ENCODE peak calls at places on chromosomes 3 and 15, in five cellular contexts. C is fibroblast of pulmonary artery, S is mesendoderm, A is NB4, V is cardiac fibroblast. E is an unnamed sample.

GRCh38 chr15:57526615-57527014 is 65.1 kb upstream of the MYZAP start:
- DNase-seq in C (no peak), S (no peak), A (no peak), V (no peak), E (no peak)

GRCh38 chr3:143830063-143830462 is 18.2 kb downstream of the SLC9A9 start:
- DNase-seq in C (no peak), S (no peak), A (no peak), V (no peak), E (no peak)

GRCh38 chr3:123546133-123546755 is 38.6 kb downstream of the HACD2 start:
- DNase-seq in C (peak), S (no peak), A (no peak), V (peak), E (peak)

GRCh38 chr3:44516230-44516629 is 38.8 kb upstream of the ZNF445 start:
- DNase-seq in C (no peak), S (no peak), A (peak), V (no peak), E (no peak)

GRCh38 chr3:65593780-65594752 is 444.7 kb downstream of the MAGI1 start:
- DNase-seq in C (no peak), S (no peak), A (no peak), V (no peak), E (no peak)

GRCh38 chr3:171420667-171421066 is 39.5 kb downstream of the TNIK start:
- DNase-seq in C (peak), S (no peak), A (no peak), V (peak), E (no peak)

GRCh38 chr3:152365766-152366593 is 97.3 kb downstream of the MBNL1 start:
- DNase-seq in C (peak), S (no peak), A (no peak), V (no peak), E (peak)

GRCh38 chr3:38150780-38151528 is 12.5 kb downstream of the MYD88 start:
- DNase-seq in C (no peak), S (no peak), A (peak), V (no peak), E (peak)

GRCh38 chr3:46417841-46418611 is 11.0 kb downstream of the CCRL2 start:
- DNase-seq in C (no peak), S (peak), A (no peak), V (no peak), E (no peak)

GRCh38 chr15:41934843-41935242 is 37.5 kb downstream of the EHD4 start:
- DNase-seq in C (no peak), S (peak), A (peak), V (peak), E (no peak)

GRCh38 chr3:37739579-37740290 is 121.9 kb upstream of the CTDSPL start:
- DNase-seq in C (no peak), S (peak), A (no peak), V (no peak), E (no peak)

GRCh38 chr15:69668049-69668705 is 215.6 kb downstream of the RPLP1 start:
- DNase-seq in C (no peak), S (no peak), A (peak), V (no peak), E (no peak)

GRCh38 chr15:62821384-62822131 is 221.0 kb upstream of the TPM1 start:
- DNase-seq in C (no peak), S (no peak), A (no peak), V (no peak), E (no peak)

GRCh38 chr15:37860896-37861295 is 73.5 kb upstream of the TMCO5A start:
- DNase-seq in C (no peak), S (no peak), A (no peak), V (no peak), E (no peak)

GRCh38 chr3:48966876-48967361 is 23.1 kb upstream of the P4HTM start:
- DNase-seq in C (no peak), S (no peak), A (no peak), V (no peak), E (no peak)

DNA sequence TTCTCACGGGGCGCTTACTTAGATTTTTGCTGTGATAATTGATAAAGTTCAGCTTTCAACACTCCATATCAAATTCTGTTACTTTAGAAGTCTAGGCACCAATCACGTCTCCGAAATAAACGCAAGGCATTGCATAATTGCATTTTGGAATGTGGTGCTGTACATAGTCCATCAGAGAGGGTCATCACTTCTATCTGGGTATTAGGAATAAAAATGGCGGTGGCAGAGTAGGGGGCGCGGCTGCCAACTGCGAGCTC is 365 bp upstream of the UQCC5 start:
- DNase-seq in C (no peak), S (no peak), A (no peak), V (no peak), E (no peak)
- H3K4me3 ChIP-seq in C (peak), S (no peak), A (no peak), V (no peak), E (peak)

GRCh38 chr15:31482122-31482922 is 155.7 kb downstream of the KLF13 start:
- DNase-seq in C (no peak), S (no peak), A (no peak), V (no peak), E (no peak)
- H3K4me3 ChIP-seq in C (no peak), S (no peak), A (no peak), V (no peak), E (no peak)

DNA sequence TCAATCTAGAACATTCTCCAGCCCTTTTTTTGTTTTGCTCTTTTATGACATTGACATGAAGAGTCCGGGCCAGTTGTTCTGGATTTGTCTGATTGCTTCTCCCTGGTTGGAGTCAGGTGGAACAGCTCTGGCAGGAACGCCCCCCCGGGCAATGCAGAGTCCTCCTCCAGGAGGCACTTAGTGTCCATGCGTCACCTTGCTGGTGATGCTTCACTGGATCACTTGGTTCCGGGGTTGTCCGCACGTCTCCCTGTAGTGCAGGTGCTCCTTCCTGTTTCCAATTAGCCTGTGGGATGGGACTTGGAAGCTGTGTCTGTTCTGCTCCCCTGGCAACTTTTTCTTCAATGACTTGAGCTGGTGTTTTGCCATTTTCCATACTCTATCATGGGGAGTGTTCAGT is 9.8 kb downstream of the CSK start:
- DNase-seq in C (no peak), S (no peak), A (no peak), V (no peak), E (no peak)
- H3K4me3 ChIP-seq in C (no peak), S (no peak), A (no peak), V (no peak), E (no peak)

GRCh38 chr3:69451594-69451993 is 65.7 kb upstream of the FRMD4B start:
- DNase-seq in C (no peak), S (no peak), A (peak), V (peak), E (no peak)
- H3K4me3 ChIP-seq in C (no peak), S (no peak), A (no peak), V (no peak), E (no peak)

GRCh38 chr3:151203053-151203420 is at the start of gene GPR171:
- DNase-seq in C (no peak), S (no peak), A (no peak), V (no peak), E (no peak)
- H3K4me3 ChIP-seq in C (no peak), S (no peak), A (no peak), V (no peak), E (no peak)

GRCh38 chr3:63976166-63976861 is 47.0 kb downstream of the PSMD6 start:
- DNase-seq in C (peak), S (no peak), A (peak), V (peak), E (peak)
- H3K4me3 ChIP-seq in C (peak), S (no peak), A (no peak), V (no peak), E (peak)

GRCh38 chr15:40163657-40164416 is 3.0 kb downstream of the BUB1B start:
- DNase-seq in C (no peak), S (no peak), A (no peak), V (no peak), E (no peak)
- H3K4me3 ChIP-seq in C (no peak), S (no peak), A (peak), V (no peak), E (no peak)

E was measured in fibroblast of the aortic adventitia.